ENCODE peak calls at places on chromosomes 3 and 15, in eight cellular contexts. M is upper lobe of right lung, S is BE2C, O is A549, V is lower lobe of right lung, K is body of pancreas, W is OCI-LY7, F is glutamatergic neuron. Z is an unnamed sample.

GRCh38 chr3:128491900-128492352 is 1.1 kb downstream of the GATA2 start:
- DNase-seq in O (no peak), F (peak; percentile 29), V (no peak), M (peak; percentile 56), S (no peak), K (no peak), W (no peak), Z (no peak)

GRCh38 chr3:99911433-99911832 is 93.8 kb downstream of the CMSS1 start:
- DNase-seq in S (peak; percentile 25), M (no peak), V (no peak), O (no peak), W (no peak), K (no peak), F (no peak), Z (no peak)

GRCh38 chr3:53195602-53196574 is 34.9 kb downstream of the PRKCD start:
- DNase-seq in V (peak; percentile 75), S (peak; percentile 59), K (peak; percentile 50), O (peak; percentile 46), F (peak; percentile 79), W (peak; percentile 83), M (peak; percentile 82), Z (peak; percentile 47)

GRCh38 chr3:20572473-20572872 is 386.5 kb upstream of the SGO1 start:
- DNase-seq in V (no peak), M (no peak), S (no peak), K (no peak), W (no peak), O (no peak), F (no peak), Z (no peak)

GRCh38 chr15:28456476-28457395 is 76.0 kb downstream of the GOLGA8G start:
- DNase-seq in S (peak; percentile 12), F (peak; percentile 46), M (peak; percentile 64), O (no peak), W (no peak), V (peak; percentile 43), K (peak; percentile 12), Z (peak; percentile 42)

GRCh38 chr15:90038639-90039095 is 37.5 kb downstream of the ZNF710 start:
- DNase-seq in M (peak; percentile 28), F (no peak), V (no peak), W (no peak), K (no peak), S (no peak), O (no peak), Z (peak; percentile 37)

GRCh38 chr15:63232400-63232799 is 43.0 kb downstream of the RAB8B start:
- DNase-seq in K (no peak), W (peak; percentile 17), F (no peak), O (no peak), M (no peak), S (no peak), V (no peak), Z (no peak)

GRCh38 chr3:133591271-133591742 is 17.8 kb downstream of the CDV3 start:
- DNase-seq in O (no peak), W (no peak), S (no peak), K (no peak), F (no peak), M (no peak), V (no peak), Z (no peak)

GRCh38 chr3:49387721-49388120 is 24.1 kb downstream of the RHOA start:
- DNase-seq in M (no peak), O (no peak), S (no peak), V (no peak), F (no peak), K (no peak), W (no peak), Z (no peak)

GRCh38 chr3:50673937-50674336 is 790 bp upstream of the DOCK3 start:
- DNase-seq in O (no peak), V (no peak), F (no peak), S (no peak), W (no peak), K (no peak), M (no peak), Z (no peak)

GRCh38 chr3:50672656-50673055 is 2.1 kb upstream of the DOCK3 start:
- DNase-seq in K (no peak), O (no peak), V (no peak), F (no peak), W (no peak), M (no peak), S (no peak), Z (no peak)

GRCh38 chr3:50676031-50676705 is 1.4 kb downstream of the DOCK3 start:
- DNase-seq in M (no peak), F (no peak), K (no peak), S (no peak), W (no peak), V (no peak), O (no peak), Z (no peak)

GRCh38 chr3:50674349-50675178 is at the start of gene DOCK3:
- DNase-seq in O (peak; percentile 43), W (no peak), K (peak; percentile 67), V (peak; percentile 74), F (peak; percentile 72), M (peak; percentile 83), S (peak; percentile 62), Z (no peak)

GRCh38 chr3:50675179-50676030 is 678 bp downstream of the DOCK3 start:
- DNase-seq in F (peak; percentile 88), W (peak; percentile 10), S (peak; percentile 27), K (peak; percentile 27), V (peak; percentile 59), M (peak; percentile 78), O (no peak), Z (no peak)
- TF ChIP-seq CTCF in F (peak; percentile 74), W (peak; percentile 62), S (peak; percentile 12), K (no peak), V (peak; percentile 32), M (peak; percentile 27), O (peak; percentile 62), Z (peak; percentile 47)

GRCh38 chr3:34017757-34018156 is 219.3 kb downstream of the PDCD6IP start:
- DNase-seq in S (no peak), V (no peak), K (no peak), M (no peak), O (no peak), W (no peak), F (no peak), Z (no peak)
- TF ChIP-seq CTCF in S (no peak), V (no peak), K (no peak), M (no peak), O (no peak), W (no peak), F (no peak), Z (no peak)

DNA sequence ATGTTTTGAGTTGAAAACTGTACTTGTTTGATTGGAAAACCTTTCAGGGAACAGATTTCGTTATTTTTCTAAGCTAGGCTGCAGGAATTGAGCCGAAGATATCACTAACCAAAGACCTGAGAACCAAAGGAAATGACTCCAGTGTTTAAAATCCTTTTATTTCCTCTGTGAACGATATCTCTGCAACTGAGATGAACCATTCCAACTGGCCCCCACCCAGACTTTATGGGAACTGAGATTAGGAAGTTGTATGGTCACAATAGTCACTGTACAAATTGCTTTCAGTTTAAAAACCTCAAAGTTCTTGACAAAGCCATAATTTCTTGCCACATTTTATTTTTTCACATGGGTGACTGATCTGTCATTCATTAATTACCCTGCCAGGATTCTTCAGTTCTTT is 232.4 kb downstream of the RBMS3 start:
- DNase-seq in S (no peak), K (no peak), F (no peak), V (no peak), W (no peak), M (no peak), O (no peak), Z (no peak)
- TF ChIP-seq CTCF in S (no peak), K (no peak), F (no peak), V (no peak), W (no peak), M (no peak), O (no peak), Z (no peak)

GRCh38 chr15:80367094-80367493 is 37.1 kb upstream of the ARNT2 start:
- DNase-seq in M (no peak), O (peak; percentile 24), W (peak; percentile 46), F (no peak), K (no peak), V (no peak), S (peak; percentile 72), Z (no peak)
- TF ChIP-seq CTCF in M (no peak), O (peak; percentile 45), W (peak; percentile 75), F (no peak), K (no peak), V (no peak), S (peak; percentile 55), Z (no peak)

GRCh38 chr3:143970773-143971366 is 753 bp upstream of the DIPK2A start:
- DNase-seq in F (peak; percentile 84), S (peak; percentile 66), K (peak; percentile 48), O (peak; percentile 56), M (peak; percentile 81), W (peak; percentile 71), V (peak; percentile 73), Z (peak; percentile 58)

GRCh38 chr3:143973352-143974021 is 1.9 kb downstream of the DIPK2A start:
- DNase-seq in V (no peak), S (no peak), O (peak; percentile 13), M (no peak), F (no peak), W (no peak), K (no peak), Z (no peak)

GRCh38 chr3:143972155-143972494 is 502 bp downstream of the DIPK2A start:
- DNase-seq in S (no peak), F (no peak), O (no peak), V (no peak), K (no peak), W (no peak), M (no peak), Z (no peak)

GRCh38 chr3:143972495-143973351 is 1.1 kb downstream of the DIPK2A start:
- DNase-seq in S (peak; percentile 66), F (peak; percentile 81), M (peak; percentile 93), K (peak; percentile 71), W (peak; percentile 88), O (peak; percentile 73), V (peak; percentile 95), Z (peak; percentile 88)

DNA sequence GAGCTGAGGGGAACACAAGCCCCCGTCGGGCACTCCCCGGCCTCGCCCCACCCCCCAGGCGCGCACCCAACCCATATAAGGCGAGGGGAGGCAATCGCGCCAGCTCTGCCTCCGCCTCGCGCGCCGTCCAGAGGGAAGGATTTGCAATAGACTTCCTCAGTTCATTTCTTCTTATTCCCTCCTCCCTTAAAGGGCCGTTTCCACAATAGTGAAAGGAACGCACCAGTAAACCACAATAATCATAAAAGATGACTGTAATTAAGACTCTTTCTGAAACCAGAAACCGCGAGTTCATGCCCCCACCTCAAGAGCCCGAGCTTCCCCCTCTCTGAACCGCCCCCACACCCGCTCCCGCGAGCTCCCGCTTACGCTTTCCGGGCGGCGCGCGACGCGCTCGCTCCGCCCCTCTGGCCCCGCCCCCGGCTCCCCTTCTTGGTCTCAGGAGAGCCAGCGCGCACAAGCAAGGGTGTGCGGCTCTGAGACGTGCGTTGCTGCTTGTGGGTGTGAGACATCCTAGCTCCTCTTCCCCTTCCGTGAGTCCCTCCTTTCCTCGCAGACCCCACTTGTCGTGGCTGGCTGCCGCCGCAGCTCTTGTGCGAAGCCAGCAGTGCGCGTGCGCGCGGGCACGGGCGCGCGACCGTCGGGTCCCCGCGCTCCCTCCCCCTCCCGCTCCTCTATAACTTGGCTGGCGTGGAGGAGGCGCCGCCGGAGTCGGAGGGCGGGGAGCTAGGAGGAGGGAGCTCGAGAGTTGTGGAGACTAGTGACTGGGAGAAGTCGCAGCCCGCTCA is at the start of gene DIPK2A:
- DNase-seq in V (peak; percentile 97), W (peak; percentile 94), S (peak; percentile 92), K (peak; percentile 93), M (peak; percentile 98), F (peak; percentile 92), O (peak; percentile 85), Z (peak; percentile 90)
- TF ChIP-seq CTCF in V (no peak), W (no peak), S (no peak), K (no peak), M (no peak), F (no peak), O (no peak), Z (no peak)

GRCh38 chr15:95410757-95411156 is 919.7 kb upstream of the NR2F2 start:
- DNase-seq in W (no peak), F (no peak), K (no peak), M (no peak), S (no peak), V (no peak), O (no peak), Z (no peak)
- TF ChIP-seq CTCF in W (no peak), F (no peak), K (no peak), M (no peak), S (no peak), V (no peak), O (no peak), Z (no peak)